ENCODE peak calls at places on chromosomes 7 and 10, in eight cellular contexts. H is thoracic aorta; L is neural progenitor cell; D is iPS DF 6.9; Y is tibial nerve; F is hepatocyte; A is HCT116; K is naive thymus-derived CD4-positive, alpha-beta T cell. W is an unnamed sample. For H3K9me3, the result is how much of the 10 kb centered on the place peaks cover.

GRCh38 chr10:30822693-30823465 is 193.3 kb upstream of the LYZL2 start:
- DNase-seq in K (no peak), Y (no peak), L (no peak), H (no peak), D (no peak), F (no peak), A (no peak), W (no peak)

GRCh38 chr7:6164010-6164409 is 108.4 kb downstream of the CYTH3 start:
- DNase-seq in L (no peak), Y (no peak), D (no peak), K (no peak), H (no peak), A (no peak), F (no peak), W (no peak)

GRCh38 chr10:113326160-113327111 is 226.4 kb upstream of the HABP2 start:
- DNase-seq in F (peak), D (no peak), L (peak), K (no peak), A (peak), Y (peak), H (peak), W (peak)

GRCh38 chr10:118214751-118215150 is 127.4 kb downstream of the FAM204A start:
- DNase-seq in L (no peak), D (no peak), H (no peak), A (no peak), K (no peak), F (no peak), Y (no peak), W (no peak)

GRCh38 chr10:96890580-96890979 is 58.5 kb downstream of the LCOR start:
- DNase-seq in F (peak), K (no peak), D (no peak), L (no peak), H (no peak), A (no peak), Y (no peak), W (no peak)

GRCh38 chr10:31936933-31937332 is 8.3 kb upstream of the ARHGAP12 start:
- DNase-seq in F (no peak), Y (no peak), L (no peak), H (no peak), D (no peak), K (no peak), A (no peak), W (no peak)

GRCh38 chr7:20219446-20220292 is 2.5 kb upstream of the MACC1 start:
- DNase-seq in D (no peak), L (no peak), H (peak), F (peak), Y (peak), A (no peak), K (no peak), W (peak)

GRCh38 chr7:1112625-1113547 is 25.0 kb downstream of the GPER1 start:
- DNase-seq in L (no peak), K (no peak), D (no peak), F (no peak), A (no peak), Y (no peak), H (no peak), W (no peak)

GRCh38 chr7:15836041-15836440 is 149.6 kb upstream of the MEOX2 start:
- DNase-seq in H (no peak), Y (no peak), F (no peak), D (no peak), L (no peak), K (no peak), A (no peak), W (no peak)

DNA sequence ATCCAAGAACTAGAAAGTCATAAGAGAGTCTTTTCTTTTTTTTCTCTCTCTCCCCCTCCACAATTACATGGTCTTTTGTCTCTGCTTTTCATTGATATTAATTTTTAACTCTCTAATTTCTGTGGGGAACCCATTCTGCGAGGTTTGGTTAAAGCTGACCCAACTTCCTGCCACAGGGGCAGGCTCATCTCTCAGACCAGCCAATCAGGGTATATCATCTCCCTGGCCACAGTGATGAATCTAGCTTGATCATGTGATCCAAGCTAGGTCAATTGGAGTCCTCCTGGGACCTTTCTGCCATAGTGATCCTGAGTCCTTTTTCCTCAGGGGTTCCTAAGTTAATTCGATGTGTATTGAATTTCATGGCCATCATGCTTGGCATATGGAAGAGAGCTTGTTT is 38.0 kb upstream of the TRUB1 start:
- DNase-seq in H (no peak), K (no peak), A (no peak), F (no peak), Y (no peak), D (no peak), L (no peak), W (no peak)
- H3K9me3 ChIP-seq in H (under half), K (under half), A (under half), F (under half), Y (under half), D (under half), L (under half), W (under half)

GRCh38 chr10:83527934-83528333 is 611.4 kb upstream of the GHITM start:
- DNase-seq in Y (no peak), K (no peak), D (no peak), H (no peak), F (no peak), A (no peak), L (no peak), W (no peak)
- H3K9me3 ChIP-seq in Y (under half), K (under half), D (under half), H (under half), F (under half), A (under half), L (under half), W (under half)

GRCh38 chr10:42304341-42304740 is 334.0 kb downstream of the ZNF33B start:
- DNase-seq in H (no peak), A (no peak), F (no peak), K (no peak), D (no peak), Y (no peak), L (no peak), W (no peak)
- H3K9me3 ChIP-seq in H (half or more), A (half or more), F (under half), K (under half), D (under half), Y (under half), L (under half), W (under half)

GRCh38 chr7:145700488-145700887 is 416.1 kb upstream of the CNTNAP2 start:
- DNase-seq in L (no peak), F (no peak), D (no peak), H (no peak), K (no peak), A (no peak), Y (no peak), W (no peak)
- H3K9me3 ChIP-seq in L (under half), F (under half), D (under half), H (under half), K (under half), A (under half), Y (under half), W (under half)

GRCh38 chr7:13793926-13794325 is 195.5 kb downstream of the ETV1 start:
- DNase-seq in H (no peak), K (no peak), F (no peak), D (no peak), Y (no peak), L (no peak), A (no peak), W (no peak)

GRCh38 chr7:13794581-13794980 is 194.9 kb downstream of the ETV1 start:
- DNase-seq in L (no peak), F (no peak), D (no peak), H (no peak), A (no peak), Y (no peak), K (no peak), W (no peak)

GRCh38 chr7:13800694-13801448 is 188.6 kb downstream of the ETV1 start:
- DNase-seq in F (no peak), D (no peak), A (no peak), K (no peak), L (no peak), Y (no peak), H (no peak), W (no peak)

GRCh38 chr7:13801669-13802068 is 187.8 kb downstream of the ETV1 start:
- DNase-seq in Y (no peak), L (no peak), D (no peak), F (no peak), K (no peak), A (no peak), H (no peak), W (no peak)

GRCh38 chr7:13797545-13797944 is 191.9 kb downstream of the ETV1 start:
- DNase-seq in D (no peak), K (no peak), H (no peak), L (no peak), Y (no peak), A (no peak), F (no peak), W (no peak)
- H3K9me3 ChIP-seq in D (under half), K (under half), H (under half), L (under half), Y (under half), A (under half), F (under half), W (under half)

GRCh38 chr7:77553123-77553522 is 16.0 kb downstream of the PTPN12 start:
- DNase-seq in H (no peak), A (no peak), K (no peak), L (no peak), Y (no peak), D (no peak), F (no peak), W (no peak)
- H3K9me3 ChIP-seq in H (under half), A (under half), K (under half), L (under half), Y (under half), D (under half), F (under half), W (under half)

GRCh38 chr10:88415533-88416130 is 167.5 kb downstream of the RNLS start:
- DNase-seq in K (no peak), F (no peak), A (no peak), L (peak), Y (no peak), H (no peak), D (no peak), W (no peak)
- H3K9me3 ChIP-seq in K (under half), F (under half), A (under half), L (under half), Y (under half), H (under half), D (under half), W (under half)

GRCh38 chr7:64521409-64521984 is 41.4 kb downstream of the ZNF680 start:
- DNase-seq in F (no peak), L (no peak), H (no peak), D (no peak), K (no peak), Y (no peak), A (no peak), W (no peak)
- H3K9me3 ChIP-seq in F (under half), L (half or more), H (half or more), D (under half), K (under half), Y (under half), A (under half), W (under half)

DNA sequence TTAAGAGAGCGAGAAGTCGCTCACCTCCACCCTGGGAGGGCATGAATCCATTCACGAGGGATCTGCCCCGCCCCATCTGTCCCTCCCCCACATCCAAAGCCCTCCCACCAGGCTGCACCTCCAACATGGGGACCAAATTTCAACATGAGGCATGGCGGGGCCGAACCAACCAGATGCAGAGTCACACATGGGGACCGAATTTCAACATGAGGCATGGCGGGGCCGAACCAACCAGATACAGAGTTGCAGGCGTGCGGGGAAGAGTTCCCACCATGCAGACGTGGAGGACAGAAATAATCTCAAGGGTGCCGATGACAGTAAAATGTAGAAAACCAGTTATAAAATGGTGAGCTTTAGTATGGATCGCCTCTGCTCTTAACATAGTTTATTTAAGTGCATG is 564.4 kb downstream of the DNAJB6 start:
- DNase-seq in A (no peak), L (no peak), D (no peak), F (no peak), Y (no peak), K (no peak), H (no peak), W (no peak)
- H3K9me3 ChIP-seq in A (under half), L (under half), D (under half), F (under half), Y (under half), K (under half), H (under half), W (under half)

W was measured in BE2C.